ENCODE peak calls at places on chromosomes 12 and 14, in ten cellular contexts. One of them, this sample, is unnamed.

GRCh38 chr12:109582636-109583035 is 9.0 kb downstream of the MVK start:
- DNase-seq in brain microvascular endothelial cell: no peak
- DNase-seq in progenitor cell of endocrine pancreas: no peak
- DNase-seq in fibroblast of lung: no peak
- DNase-seq in lower leg skin: no peak
- DNase-seq in CD8-positive, alpha-beta T cell: no peak
- DNase-seq in astrocyte of the spinal cord: no peak
- DNase-seq in tibial nerve: no peak
- DNase-seq in HepG2: peak
- DNase-seq in A549: no peak
- DNase-seq in this sample: no peak

GRCh38 chr14:102320033-102320660 is 601 bp downstream of the ZNF839 start:
- DNase-seq in brain microvascular endothelial cell: peak
- DNase-seq in progenitor cell of endocrine pancreas: no peak
- DNase-seq in fibroblast of lung: peak
- DNase-seq in lower leg skin: peak
- DNase-seq in CD8-positive, alpha-beta T cell: peak
- DNase-seq in astrocyte of the spinal cord: peak
- DNase-seq in tibial nerve: peak
- DNase-seq in HepG2: no peak
- DNase-seq in A549: peak
- DNase-seq in this sample: peak

GRCh38 chr14:61581955-61582615 is 113.2 kb upstream of the HIF1A start:
- DNase-seq in brain microvascular endothelial cell: no peak
- DNase-seq in progenitor cell of endocrine pancreas: no peak
- DNase-seq in fibroblast of lung: peak
- DNase-seq in lower leg skin: no peak
- DNase-seq in CD8-positive, alpha-beta T cell: no peak
- DNase-seq in astrocyte of the spinal cord: peak
- DNase-seq in tibial nerve: no peak
- DNase-seq in HepG2: no peak
- DNase-seq in A549: no peak
- DNase-seq in this sample: no peak

GRCh38 chr12:14827043-14827442 is 13.1 kb upstream of the SMCO3 start:
- DNase-seq in brain microvascular endothelial cell: no peak
- DNase-seq in progenitor cell of endocrine pancreas: no peak
- DNase-seq in fibroblast of lung: no peak
- DNase-seq in lower leg skin: no peak
- DNase-seq in CD8-positive, alpha-beta T cell: no peak
- DNase-seq in astrocyte of the spinal cord: no peak
- DNase-seq in tibial nerve: no peak
- DNase-seq in HepG2: no peak
- DNase-seq in A549: no peak
- DNase-seq in this sample: no peak

GRCh38 chr14:92938235-92938875 is 15.4 kb downstream of the CHGA start:
- DNase-seq in brain microvascular endothelial cell: no peak
- DNase-seq in progenitor cell of endocrine pancreas: no peak
- DNase-seq in fibroblast of lung: no peak
- DNase-seq in lower leg skin: no peak
- DNase-seq in CD8-positive, alpha-beta T cell: no peak
- DNase-seq in astrocyte of the spinal cord: no peak
- DNase-seq in tibial nerve: no peak
- DNase-seq in HepG2: no peak
- DNase-seq in A549: no peak
- DNase-seq in this sample: no peak

GRCh38 chr12:93773122-93773871 is 96.1 kb downstream of the CRADD start:
- DNase-seq in brain microvascular endothelial cell: peak
- DNase-seq in progenitor cell of endocrine pancreas: no peak
- DNase-seq in fibroblast of lung: peak
- DNase-seq in lower leg skin: no peak
- DNase-seq in CD8-positive, alpha-beta T cell: peak
- DNase-seq in astrocyte of the spinal cord: peak
- DNase-seq in tibial nerve: no peak
- DNase-seq in HepG2: no peak
- DNase-seq in A549: no peak
- DNase-seq in this sample: peak

GRCh38 chr12:18690653-18691052 is 47.2 kb downstream of the PLCZ1 start:
- DNase-seq in brain microvascular endothelial cell: peak
- DNase-seq in progenitor cell of endocrine pancreas: no peak
- DNase-seq in fibroblast of lung: peak
- DNase-seq in lower leg skin: no peak
- DNase-seq in CD8-positive, alpha-beta T cell: no peak
- DNase-seq in astrocyte of the spinal cord: peak
- DNase-seq in tibial nerve: no peak
- DNase-seq in HepG2: no peak
- DNase-seq in A549: peak
- DNase-seq in this sample: no peak

GRCh38 chr12:118206107-118206412 is 70.1 kb downstream of the PEBP1 start:
- DNase-seq in brain microvascular endothelial cell: no peak
- DNase-seq in progenitor cell of endocrine pancreas: no peak
- DNase-seq in fibroblast of lung: no peak
- DNase-seq in lower leg skin: no peak
- DNase-seq in CD8-positive, alpha-beta T cell: no peak
- DNase-seq in astrocyte of the spinal cord: no peak
- DNase-seq in tibial nerve: no peak
- DNase-seq in HepG2: peak
- DNase-seq in A549: no peak
- DNase-seq in this sample: no peak

GRCh38 chr12:115375188-115375991 is 691.4 kb upstream of the TBX3 start:
- DNase-seq in brain microvascular endothelial cell: peak
- DNase-seq in progenitor cell of endocrine pancreas: no peak
- DNase-seq in fibroblast of lung: peak
- DNase-seq in lower leg skin: no peak
- DNase-seq in CD8-positive, alpha-beta T cell: no peak
- DNase-seq in astrocyte of the spinal cord: peak
- DNase-seq in tibial nerve: no peak
- DNase-seq in HepG2: peak
- DNase-seq in A549: no peak
- DNase-seq in this sample: no peak

GRCh38 chr14:65412189-65412846 is at the start of gene FUT8:
- DNase-seq in brain microvascular endothelial cell: peak
- DNase-seq in progenitor cell of endocrine pancreas: peak
- DNase-seq in fibroblast of lung: peak
- DNase-seq in lower leg skin: peak
- DNase-seq in CD8-positive, alpha-beta T cell: peak
- DNase-seq in astrocyte of the spinal cord: peak
- DNase-seq in tibial nerve: peak
- DNase-seq in HepG2: peak
- DNase-seq in A549: peak
- DNase-seq in this sample: peak

GRCh38 chr12:112846619-112847018 is 55.1 kb downstream of the RPH3A start:
- DNase-seq in brain microvascular endothelial cell: no peak
- DNase-seq in progenitor cell of endocrine pancreas: no peak
- DNase-seq in fibroblast of lung: no peak
- DNase-seq in lower leg skin: peak
- DNase-seq in CD8-positive, alpha-beta T cell: no peak
- DNase-seq in astrocyte of the spinal cord: no peak
- DNase-seq in tibial nerve: no peak
- DNase-seq in HepG2: no peak
- DNase-seq in A549: no peak
- DNase-seq in this sample: no peak

GRCh38 chr12:57063991-57064725 is 14.2 kb upstream of the MYO1A start:
- DNase-seq in brain microvascular endothelial cell: no peak
- DNase-seq in progenitor cell of endocrine pancreas: no peak
- DNase-seq in fibroblast of lung: no peak
- DNase-seq in lower leg skin: no peak
- DNase-seq in CD8-positive, alpha-beta T cell: peak
- DNase-seq in astrocyte of the spinal cord: no peak
- DNase-seq in tibial nerve: no peak
- DNase-seq in HepG2: no peak
- DNase-seq in A549: no peak
- DNase-seq in this sample: peak

GRCh38 chr12:111443586-111443985 is 37.9 kb downstream of the SH2B3 start:
- DNase-seq in brain microvascular endothelial cell: peak
- DNase-seq in progenitor cell of endocrine pancreas: no peak
- DNase-seq in fibroblast of lung: peak
- DNase-seq in lower leg skin: peak
- DNase-seq in CD8-positive, alpha-beta T cell: no peak
- DNase-seq in astrocyte of the spinal cord: no peak
- DNase-seq in tibial nerve: no peak
- DNase-seq in HepG2: no peak
- DNase-seq in A549: no peak
- DNase-seq in this sample: no peak

GRCh38 chr12:72978999-72979398 is 706.8 kb downstream of the TRHDE start:
- DNase-seq in brain microvascular endothelial cell: no peak
- DNase-seq in progenitor cell of endocrine pancreas: no peak
- DNase-seq in fibroblast of lung: no peak
- DNase-seq in lower leg skin: no peak
- DNase-seq in CD8-positive, alpha-beta T cell: no peak
- DNase-seq in astrocyte of the spinal cord: no peak
- DNase-seq in tibial nerve: no peak
- DNase-seq in HepG2: no peak
- DNase-seq in A549: no peak
- DNase-seq in this sample: no peak

GRCh38 chr14:23361320-23361719 is 3.7 kb downstream of the EFS start:
- DNase-seq in brain microvascular endothelial cell: peak
- DNase-seq in progenitor cell of endocrine pancreas: no peak
- DNase-seq in fibroblast of lung: peak
- DNase-seq in lower leg skin: peak
- DNase-seq in CD8-positive, alpha-beta T cell: no peak
- DNase-seq in astrocyte of the spinal cord: peak
- DNase-seq in tibial nerve: no peak
- DNase-seq in HepG2: no peak
- DNase-seq in A549: no peak
- DNase-seq in this sample: no peak

GRCh38 chr14:96062506-96062905 is 23.3 kb downstream of the C14orf132 start:
- DNase-seq in brain microvascular endothelial cell: no peak
- DNase-seq in progenitor cell of endocrine pancreas: no peak
- DNase-seq in fibroblast of lung: no peak
- DNase-seq in lower leg skin: peak
- DNase-seq in CD8-positive, alpha-beta T cell: no peak
- DNase-seq in astrocyte of the spinal cord: no peak
- DNase-seq in tibial nerve: no peak
- DNase-seq in HepG2: no peak
- DNase-seq in A549: no peak
- DNase-seq in this sample: no peak

GRCh38 chr14:60691383-60692113 is 32.6 kb downstream of the SIX4 start:
- DNase-seq in brain microvascular endothelial cell: no peak
- DNase-seq in progenitor cell of endocrine pancreas: no peak
- DNase-seq in fibroblast of lung: no peak
- DNase-seq in lower leg skin: no peak
- DNase-seq in CD8-positive, alpha-beta T cell: no peak
- DNase-seq in astrocyte of the spinal cord: no peak
- DNase-seq in tibial nerve: no peak
- DNase-seq in HepG2: peak
- DNase-seq in A549: no peak
- DNase-seq in this sample: no peak

GRCh38 chr12:88733003-88733402 is 152.7 kb upstream of the KITLG start:
- DNase-seq in brain microvascular endothelial cell: no peak
- DNase-seq in progenitor cell of endocrine pancreas: no peak
- DNase-seq in fibroblast of lung: no peak
- DNase-seq in lower leg skin: no peak
- DNase-seq in CD8-positive, alpha-beta T cell: no peak
- DNase-seq in astrocyte of the spinal cord: no peak
- DNase-seq in tibial nerve: no peak
- DNase-seq in HepG2: no peak
- DNase-seq in A549: no peak
- DNase-seq in this sample: no peak
- TF ChIP-seq CTCF in brain microvascular endothelial cell: no peak
- TF ChIP-seq CTCF in progenitor cell of endocrine pancreas: no peak
- TF ChIP-seq CTCF in fibroblast of lung: no peak
- TF ChIP-seq CTCF in lower leg skin: no peak
- TF ChIP-seq CTCF in CD8-positive, alpha-beta T cell: no peak
- TF ChIP-seq CTCF in astrocyte of the spinal cord: no peak
- TF ChIP-seq CTCF in tibial nerve: no peak
- TF ChIP-seq CTCF in HepG2: no peak
- TF ChIP-seq CTCF in A549: no peak
- TF ChIP-seq CTCF in this sample: no peak

GRCh38 chr12:132561784-132562156 is 48.6 kb downstream of the LRCOL1 start:
- DNase-seq in brain microvascular endothelial cell: no peak
- DNase-seq in progenitor cell of endocrine pancreas: no peak
- DNase-seq in fibroblast of lung: no peak
- DNase-seq in lower leg skin: no peak
- DNase-seq in CD8-positive, alpha-beta T cell: no peak
- DNase-seq in astrocyte of the spinal cord: no peak
- DNase-seq in tibial nerve: no peak
- DNase-seq in HepG2: no peak
- DNase-seq in A549: peak
- DNase-seq in this sample: peak
- TF ChIP-seq CTCF in brain microvascular endothelial cell: peak
- TF ChIP-seq CTCF in progenitor cell of endocrine pancreas: peak
- TF ChIP-seq CTCF in fibroblast of lung: peak
- TF ChIP-seq CTCF in lower leg skin: no peak
- TF ChIP-seq CTCF in CD8-positive, alpha-beta T cell: no peak
- TF ChIP-seq CTCF in astrocyte of the spinal cord: peak
- TF ChIP-seq CTCF in tibial nerve: no peak
- TF ChIP-seq CTCF in HepG2: peak
- TF ChIP-seq CTCF in A549: peak
- TF ChIP-seq CTCF in this sample: peak

DNA sequence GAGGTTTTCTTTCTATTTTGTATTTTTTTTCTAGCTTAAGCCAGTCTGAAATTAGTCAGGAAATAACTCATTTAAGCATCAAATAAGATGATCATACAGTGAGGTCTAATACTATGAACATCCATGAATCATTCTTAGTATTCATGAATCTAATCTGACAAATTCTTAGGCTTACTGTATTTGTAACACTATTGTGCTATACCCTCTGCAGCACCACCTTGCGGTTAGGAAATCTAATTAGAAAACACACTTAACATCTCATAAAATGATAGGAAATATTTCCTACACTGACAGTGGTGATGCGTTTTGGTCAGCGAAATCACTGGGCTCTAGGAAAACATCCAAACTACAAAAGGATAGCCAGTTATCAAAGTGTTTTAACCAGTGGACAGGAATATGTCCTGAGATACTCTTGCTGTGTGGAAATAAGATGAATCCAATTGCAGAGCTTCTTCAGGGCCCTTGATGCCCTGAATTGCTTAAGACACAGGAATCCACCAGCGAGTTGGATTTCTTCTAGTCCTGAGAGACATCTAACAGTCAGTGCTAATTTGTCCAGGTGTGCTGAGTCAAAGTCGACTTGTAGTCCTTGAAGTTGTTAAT is 109.3 kb upstream of the MYF6 start:
- DNase-seq in brain microvascular endothelial cell: peak
- DNase-seq in progenitor cell of endocrine pancreas: no peak
- DNase-seq in fibroblast of lung: peak
- DNase-seq in lower leg skin: no peak
- DNase-seq in CD8-positive, alpha-beta T cell: no peak
- DNase-seq in astrocyte of the spinal cord: peak
- DNase-seq in tibial nerve: no peak
- DNase-seq in HepG2: peak
- DNase-seq in A549: no peak
- DNase-seq in this sample: peak
- TF ChIP-seq CTCF in brain microvascular endothelial cell: peak
- TF ChIP-seq CTCF in progenitor cell of endocrine pancreas: peak
- TF ChIP-seq CTCF in fibroblast of lung: peak
- TF ChIP-seq CTCF in lower leg skin: no peak
- TF ChIP-seq CTCF in CD8-positive, alpha-beta T cell: no peak
- TF ChIP-seq CTCF in astrocyte of the spinal cord: peak
- TF ChIP-seq CTCF in tibial nerve: peak
- TF ChIP-seq CTCF in HepG2: peak
- TF ChIP-seq CTCF in A549: peak
- TF ChIP-seq CTCF in this sample: peak

DNA sequence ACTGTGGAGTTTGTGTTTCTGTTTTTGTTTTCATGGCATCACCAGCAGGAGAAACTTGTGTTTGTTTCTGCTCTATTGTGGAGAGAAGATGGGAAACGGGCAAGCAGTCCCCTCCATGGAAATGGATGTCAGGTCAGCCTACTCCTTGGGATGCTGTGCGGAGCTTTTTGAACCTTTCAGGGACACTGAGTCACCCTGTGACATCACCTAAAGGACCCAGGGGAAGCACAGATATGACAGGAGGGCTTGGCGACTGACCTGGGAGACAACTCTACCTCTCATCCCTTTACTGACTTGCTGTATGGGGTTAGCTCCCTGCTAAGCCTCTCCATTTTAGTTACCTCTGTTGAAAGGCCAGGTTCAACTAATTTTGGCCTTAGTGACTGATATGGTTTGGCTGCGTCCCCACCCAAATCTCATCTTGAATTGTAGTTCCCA is 706.9 kb upstream of the TMEM132C start:
- DNase-seq in brain microvascular endothelial cell: no peak
- DNase-seq in progenitor cell of endocrine pancreas: no peak
- DNase-seq in fibroblast of lung: no peak
- DNase-seq in lower leg skin: no peak
- DNase-seq in CD8-positive, alpha-beta T cell: no peak
- DNase-seq in astrocyte of the spinal cord: no peak
- DNase-seq in tibial nerve: no peak
- DNase-seq in HepG2: no peak
- DNase-seq in A549: no peak
- DNase-seq in this sample: no peak
- TF ChIP-seq CTCF in brain microvascular endothelial cell: no peak
- TF ChIP-seq CTCF in progenitor cell of endocrine pancreas: no peak
- TF ChIP-seq CTCF in fibroblast of lung: no peak
- TF ChIP-seq CTCF in lower leg skin: no peak
- TF ChIP-seq CTCF in CD8-positive, alpha-beta T cell: no peak
- TF ChIP-seq CTCF in astrocyte of the spinal cord: no peak
- TF ChIP-seq CTCF in tibial nerve: no peak
- TF ChIP-seq CTCF in HepG2: no peak
- TF ChIP-seq CTCF in A549: no peak
- TF ChIP-seq CTCF in this sample: no peak

This sample was measured in A673.